ENCODE peak calls at places on chromosomes 1 and 21, in four cellular contexts. E is NCI-H1417 treated with DMSO at 0.1 percent for 48 hours, H is mesothelial cell of epicardium, V is occipital lobe. T is an unnamed sample.

GRCh38 chr1:172883844-172884243 is 166.9 kb downstream of the TNFSF18 start:
- DNase-seq in H (no peak), V (no peak), E (no peak), T (no peak)

GRCh38 chr1:176897350-176898236 is 266.9 kb downstream of the ASTN1 start:
- DNase-seq in H (peak; percentile 85), E (no peak), V (no peak), T (no peak)

GRCh38 chr21:41876928-41877652 is 2.1 kb downstream of the PRDM15 start:
- DNase-seq in V (no peak), E (no peak), H (no peak), T (no peak)

GRCh38 chr1:154411525-154411924 is 6.4 kb downstream of the IL6R start:
- DNase-seq in V (no peak), E (no peak), H (no peak), T (no peak)

GRCh38 chr1:41689596-41689995 is 205.1 kb upstream of the EDN2 start:
- DNase-seq in V (peak; percentile 42), H (no peak), E (no peak), T (no peak)

GRCh38 chr1:201503397-201504176 is 3.3 kb downstream of the CSRP1 start:
- DNase-seq in E (no peak), V (no peak), H (peak; percentile 76), T (no peak)

GRCh38 chr1:59006309-59006698 is 222.5 kb upstream of the JUN start:
- DNase-seq in H (peak; percentile 7), V (no peak), E (no peak), T (no peak)

GRCh38 chr1:10918531-10918930 is 93.9 kb upstream of the TARDBP start:
- DNase-seq in H (no peak), V (no peak), E (no peak), T (no peak)

GRCh38 chr1:236160540-236161127 is 18.3 kb downstream of the GPR137B start:
- DNase-seq in E (no peak), H (no peak), V (no peak), T (no peak)

GRCh38 chr21:42038826-42039425 is 28.8 kb upstream of the ZBTB21 start:
- DNase-seq in H (no peak), E (no peak), V (no peak), T (no peak)

GRCh38 chr1:17297991-17298390 is 10.0 kb upstream of the PADI4 start:
- DNase-seq in H (no peak), E (no peak), V (no peak), T (no peak)

GRCh38 chr1:234484991-234485739 is 6.2 kb upstream of the TARBP1 start:
- DNase-seq in H (no peak), E (no peak), V (no peak), T (no peak)

GRCh38 chr1:15953791-15954201 is 22.1 kb downstream of the ZBTB17 start:
- DNase-seq in H (no peak), V (no peak), E (no peak), T (no peak)

GRCh38 chr1:18653375-18653774 is 22.7 kb downstream of the PAX7 start:
- DNase-seq in E (no peak), H (no peak), V (no peak), T (no peak)

GRCh38 chr1:69648486-69648885 is 80.8 kb downstream of the LRRC7 start:
- DNase-seq in V (no peak), E (no peak), H (no peak), T (no peak)

GRCh38 chr1:238951809-238952208 is 434.6 kb upstream of the CHRM3 start:
- DNase-seq in V (no peak), H (no peak), E (no peak), T (no peak)

GRCh38 chr1:34268311-34269042 is 91.8 kb downstream of the C1orf94 start:
- DNase-seq in H (no peak), V (peak; percentile 45), E (no peak), T (no peak)